ENCODE peak calls at places on chromosome X, in four cellular contexts. Y is NCI-H1105 treated with DMSO at 0.1 percent for 48 hours, O is non-pigmented ciliary epithelial cell, E is fibroblast of mammary gland. H is an unnamed sample.
A peak's percentile ranks its signal among the peaks of the same experiment; 100 is the strongest.

GRCh38 chrX:56751071-56751470 is 22.0 kb downstream of the NBDY start:
- DNase-seq in Y (no peak), O (no peak), E (no peak), H (no peak)

GRCh38 chrX:136496768-136497555 is 430 bp upstream of the HTATSF1 start:
- DNase-seq in Y (peak; percentile 80), O (peak; percentile 27), E (peak; percentile 87), H (peak; percentile 12)

GRCh38 chrX:46209768-46210167 is 335.5 kb downstream of the ZNF674 start:
- DNase-seq in E (no peak), O (no peak), Y (no peak), H (no peak)

GRCh38 chrX:100750901-100751300 is 19.0 kb upstream of the SYTL4 start:
- DNase-seq in Y (no peak), E (no peak), O (no peak), H (no peak)

GRCh38 chrX:48035891-48036290 is 29.1 kb downstream of the SPACA5 start:
- DNase-seq in Y (no peak), E (no peak), O (no peak), H (no peak)

GRCh38 chrX:130702867-130703707 is 199.9 kb downstream of the ENOX2 start:
- DNase-seq in Y (no peak), E (peak; percentile 15), O (no peak), H (no peak)

GRCh38 chrX:20506739-20507138 is 240.0 kb upstream of the RPS6KA3 start:
- DNase-seq in O (no peak), Y (no peak), E (no peak), H (no peak)

GRCh38 chrX:14630724-14631123 is 101.4 kb downstream of the GLRA2 start:
- DNase-seq in E (no peak), O (no peak), Y (no peak), H (no peak)